ENCODE peak calls at places on chromosomes 3 and 15, in ten cellular contexts. One of them, this sample, is unnamed.

GRCh38 chr15:29615791-29616190 is 206.5 kb downstream of the TJP1 start:
- DNase-seq in A549: no peak
- DNase-seq in WERI-Rb-1: no peak
- DNase-seq in GM10248: no peak
- DNase-seq in left ventricle myocardium inferior: no peak
- DNase-seq in Peyer's patch: no peak
- DNase-seq in astrocyte: no peak
- DNase-seq in cardiac muscle cell: no peak
- DNase-seq in lower leg skin: peak
- DNase-seq in GM23338: no peak
- DNase-seq in this sample: no peak

GRCh38 chr15:71914092-71914491 is 103.7 kb downstream of the NR2E3 start:
- DNase-seq in A549: no peak
- DNase-seq in WERI-Rb-1: no peak
- DNase-seq in GM10248: peak
- DNase-seq in left ventricle myocardium inferior: no peak
- DNase-seq in Peyer's patch: no peak
- DNase-seq in astrocyte: no peak
- DNase-seq in cardiac muscle cell: no peak
- DNase-seq in lower leg skin: no peak
- DNase-seq in GM23338: no peak
- DNase-seq in this sample: no peak

GRCh38 chr3:40663296-40663695 is 138.5 kb downstream of the ZNF621 start:
- DNase-seq in A549: no peak
- DNase-seq in WERI-Rb-1: no peak
- DNase-seq in GM10248: no peak
- DNase-seq in left ventricle myocardium inferior: no peak
- DNase-seq in Peyer's patch: no peak
- DNase-seq in astrocyte: no peak
- DNase-seq in cardiac muscle cell: no peak
- DNase-seq in lower leg skin: no peak
- DNase-seq in GM23338: no peak
- DNase-seq in this sample: no peak

GRCh38 chr3:102715030-102715697 is 280.3 kb downstream of the ZPLD1 start:
- DNase-seq in A549: peak
- DNase-seq in WERI-Rb-1: no peak
- DNase-seq in GM10248: peak
- DNase-seq in left ventricle myocardium inferior: no peak
- DNase-seq in Peyer's patch: no peak
- DNase-seq in astrocyte: peak
- DNase-seq in cardiac muscle cell: no peak
- DNase-seq in lower leg skin: no peak
- DNase-seq in GM23338: no peak
- DNase-seq in this sample: no peak

GRCh38 chr3:135970500-135971116 is 5.1 kb downstream of the PPP2R3A start:
- DNase-seq in A549: no peak
- DNase-seq in WERI-Rb-1: no peak
- DNase-seq in GM10248: no peak
- DNase-seq in left ventricle myocardium inferior: no peak
- DNase-seq in Peyer's patch: no peak
- DNase-seq in astrocyte: peak
- DNase-seq in cardiac muscle cell: peak
- DNase-seq in lower leg skin: no peak
- DNase-seq in GM23338: no peak
- DNase-seq in this sample: no peak

GRCh38 chr15:64284037-64284436 is 71.9 kb downstream of the CSNK1G1 start:
- DNase-seq in A549: no peak
- DNase-seq in WERI-Rb-1: no peak
- DNase-seq in GM10248: no peak
- DNase-seq in left ventricle myocardium inferior: no peak
- DNase-seq in Peyer's patch: no peak
- DNase-seq in astrocyte: peak
- DNase-seq in cardiac muscle cell: peak
- DNase-seq in lower leg skin: no peak
- DNase-seq in GM23338: no peak
- DNase-seq in this sample: no peak

GRCh38 chr15:95405447-95405846 is 925.1 kb upstream of the NR2F2 start:
- DNase-seq in A549: no peak
- DNase-seq in WERI-Rb-1: no peak
- DNase-seq in GM10248: no peak
- DNase-seq in left ventricle myocardium inferior: no peak
- DNase-seq in Peyer's patch: no peak
- DNase-seq in astrocyte: peak
- DNase-seq in cardiac muscle cell: peak
- DNase-seq in lower leg skin: no peak
- DNase-seq in GM23338: no peak
- DNase-seq in this sample: no peak

GRCh38 chr15:80619677-80620076 is 75.4 kb upstream of the ABHD17C start:
- DNase-seq in A549: no peak
- DNase-seq in WERI-Rb-1: peak
- DNase-seq in GM10248: no peak
- DNase-seq in left ventricle myocardium inferior: no peak
- DNase-seq in Peyer's patch: no peak
- DNase-seq in astrocyte: no peak
- DNase-seq in cardiac muscle cell: peak
- DNase-seq in lower leg skin: no peak
- DNase-seq in GM23338: no peak
- DNase-seq in this sample: no peak

GRCh38 chr3:157042226-157042625 is 117.7 kb downstream of the CCNL1 start:
- DNase-seq in A549: no peak
- DNase-seq in WERI-Rb-1: no peak
- DNase-seq in GM10248: no peak
- DNase-seq in left ventricle myocardium inferior: no peak
- DNase-seq in Peyer's patch: no peak
- DNase-seq in astrocyte: no peak
- DNase-seq in cardiac muscle cell: no peak
- DNase-seq in lower leg skin: no peak
- DNase-seq in GM23338: no peak
- DNase-seq in this sample: no peak

GRCh38 chr3:56096941-56097340 is 371.3 kb downstream of the ERC2 start:
- DNase-seq in A549: no peak
- DNase-seq in WERI-Rb-1: no peak
- DNase-seq in GM10248: no peak
- DNase-seq in left ventricle myocardium inferior: no peak
- DNase-seq in Peyer's patch: no peak
- DNase-seq in astrocyte: no peak
- DNase-seq in cardiac muscle cell: no peak
- DNase-seq in lower leg skin: no peak
- DNase-seq in GM23338: no peak
- DNase-seq in this sample: no peak

GRCh38 chr3:104711435-104711834 is 655.3 kb upstream of the ALCAM start:
- DNase-seq in A549: no peak
- DNase-seq in WERI-Rb-1: no peak
- DNase-seq in GM10248: no peak
- DNase-seq in left ventricle myocardium inferior: no peak
- DNase-seq in Peyer's patch: no peak
- DNase-seq in astrocyte: no peak
- DNase-seq in cardiac muscle cell: no peak
- DNase-seq in lower leg skin: no peak
- DNase-seq in GM23338: no peak
- DNase-seq in this sample: no peak

GRCh38 chr3:70558955-70559354 is 246.5 kb upstream of the MDFIC2 start:
- DNase-seq in A549: no peak
- DNase-seq in WERI-Rb-1: no peak
- DNase-seq in GM10248: no peak
- DNase-seq in left ventricle myocardium inferior: no peak
- DNase-seq in Peyer's patch: no peak
- DNase-seq in astrocyte: no peak
- DNase-seq in cardiac muscle cell: no peak
- DNase-seq in lower leg skin: no peak
- DNase-seq in GM23338: no peak
- DNase-seq in this sample: no peak

GRCh38 chr3:16069149-16069922 is 105.1 kb upstream of the GALNT15 start:
- DNase-seq in A549: peak
- DNase-seq in WERI-Rb-1: no peak
- DNase-seq in GM10248: no peak
- DNase-seq in left ventricle myocardium inferior: no peak
- DNase-seq in Peyer's patch: no peak
- DNase-seq in astrocyte: peak
- DNase-seq in cardiac muscle cell: peak
- DNase-seq in lower leg skin: no peak
- DNase-seq in GM23338: no peak
- DNase-seq in this sample: no peak

GRCh38 chr15:49675051-49675450 is 54.2 kb downstream of the DTWD1 start:
- DNase-seq in A549: peak
- DNase-seq in WERI-Rb-1: no peak
- DNase-seq in GM10248: no peak
- DNase-seq in left ventricle myocardium inferior: no peak
- DNase-seq in Peyer's patch: no peak
- DNase-seq in astrocyte: peak
- DNase-seq in cardiac muscle cell: peak
- DNase-seq in lower leg skin: no peak
- DNase-seq in GM23338: peak
- DNase-seq in this sample: no peak

GRCh38 chr15:77580991-77581682 is 51.6 kb downstream of the LINGO1 start:
- DNase-seq in A549: no peak
- DNase-seq in WERI-Rb-1: no peak
- DNase-seq in GM10248: no peak
- DNase-seq in left ventricle myocardium inferior: peak
- DNase-seq in Peyer's patch: no peak
- DNase-seq in astrocyte: no peak
- DNase-seq in cardiac muscle cell: no peak
- DNase-seq in lower leg skin: no peak
- DNase-seq in GM23338: no peak
- DNase-seq in this sample: no peak

DNA sequence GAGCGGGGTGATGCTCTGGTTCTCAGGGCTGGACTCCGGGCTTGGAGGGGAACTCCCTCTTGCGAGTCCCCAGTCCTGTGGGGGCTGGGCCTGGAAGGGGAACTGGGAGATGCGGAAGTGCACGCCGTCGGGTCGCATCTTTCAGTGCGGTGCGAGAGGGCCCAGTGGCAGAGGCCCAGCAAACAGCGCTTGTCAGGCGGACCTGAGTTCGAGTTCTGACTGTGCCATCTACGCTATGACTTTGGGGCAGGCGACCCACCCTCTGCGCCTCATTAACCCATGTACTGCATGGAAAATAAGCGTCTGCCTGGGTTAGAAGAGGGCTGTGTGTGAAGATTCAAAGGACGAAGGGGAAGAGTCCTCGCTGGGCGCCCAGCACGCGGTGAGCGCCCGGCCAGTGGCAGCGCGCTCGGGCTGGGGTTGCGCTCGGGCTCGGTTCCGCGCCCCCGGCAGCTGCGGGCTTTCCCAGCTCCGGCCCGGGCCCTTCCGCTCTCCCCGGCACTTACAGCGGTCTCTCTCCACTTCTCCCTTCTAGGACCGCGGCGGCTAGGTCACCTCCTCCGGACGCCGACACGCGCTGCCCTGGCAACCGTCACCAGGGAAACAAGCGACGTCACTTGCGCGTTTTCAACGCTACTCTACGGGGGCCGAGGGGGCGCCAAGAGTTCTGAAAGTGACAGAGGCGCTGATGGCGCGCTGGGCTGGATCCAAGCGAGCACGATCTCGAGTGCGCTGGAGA is at the start of gene CCDC13:
- DNase-seq in A549: peak
- DNase-seq in WERI-Rb-1: peak
- DNase-seq in GM10248: peak
- DNase-seq in left ventricle myocardium inferior: peak
- DNase-seq in Peyer's patch: peak
- DNase-seq in astrocyte: peak
- DNase-seq in cardiac muscle cell: peak
- DNase-seq in lower leg skin: peak
- DNase-seq in GM23338: peak
- DNase-seq in this sample: peak
- TF ChIP-seq CTCF in A549: no peak
- TF ChIP-seq CTCF in WERI-Rb-1: no peak
- TF ChIP-seq CTCF in GM10248: no peak
- TF ChIP-seq CTCF in left ventricle myocardium inferior: no peak
- TF ChIP-seq CTCF in Peyer's patch: no peak
- TF ChIP-seq CTCF in astrocyte: no peak
- TF ChIP-seq CTCF in cardiac muscle cell: no peak
- TF ChIP-seq CTCF in lower leg skin: no peak
- TF ChIP-seq CTCF in GM23338: no peak
- TF ChIP-seq CTCF in this sample: no peak

GRCh38 chr3:76024640-76025039 is 239.3 kb upstream of the ZNF717 start:
- DNase-seq in A549: no peak
- DNase-seq in WERI-Rb-1: no peak
- DNase-seq in GM10248: no peak
- DNase-seq in left ventricle myocardium inferior: no peak
- DNase-seq in Peyer's patch: no peak
- DNase-seq in astrocyte: peak
- DNase-seq in cardiac muscle cell: peak
- DNase-seq in lower leg skin: no peak
- DNase-seq in GM23338: peak
- DNase-seq in this sample: no peak
- TF ChIP-seq CTCF in A549: no peak
- TF ChIP-seq CTCF in WERI-Rb-1: peak
- TF ChIP-seq CTCF in GM10248: peak
- TF ChIP-seq CTCF in left ventricle myocardium inferior: peak
- TF ChIP-seq CTCF in Peyer's patch: peak
- TF ChIP-seq CTCF in astrocyte: peak
- TF ChIP-seq CTCF in cardiac muscle cell: peak
- TF ChIP-seq CTCF in lower leg skin: no peak
- TF ChIP-seq CTCF in GM23338: peak
- TF ChIP-seq CTCF in this sample: no peak

GRCh38 chr15:41926184-41927056 is 32.6 kb upstream of the SPTBN5 start:
- DNase-seq in A549: no peak
- DNase-seq in WERI-Rb-1: no peak
- DNase-seq in GM10248: no peak
- DNase-seq in left ventricle myocardium inferior: no peak
- DNase-seq in Peyer's patch: no peak
- DNase-seq in astrocyte: no peak
- DNase-seq in cardiac muscle cell: no peak
- DNase-seq in lower leg skin: no peak
- DNase-seq in GM23338: peak
- DNase-seq in this sample: no peak
- TF ChIP-seq CTCF in A549: no peak
- TF ChIP-seq CTCF in WERI-Rb-1: no peak
- TF ChIP-seq CTCF in GM10248: no peak
- TF ChIP-seq CTCF in left ventricle myocardium inferior: no peak
- TF ChIP-seq CTCF in Peyer's patch: no peak
- TF ChIP-seq CTCF in astrocyte: no peak
- TF ChIP-seq CTCF in cardiac muscle cell: no peak
- TF ChIP-seq CTCF in lower leg skin: no peak
- TF ChIP-seq CTCF in GM23338: no peak
- TF ChIP-seq CTCF in this sample: no peak

DNA sequence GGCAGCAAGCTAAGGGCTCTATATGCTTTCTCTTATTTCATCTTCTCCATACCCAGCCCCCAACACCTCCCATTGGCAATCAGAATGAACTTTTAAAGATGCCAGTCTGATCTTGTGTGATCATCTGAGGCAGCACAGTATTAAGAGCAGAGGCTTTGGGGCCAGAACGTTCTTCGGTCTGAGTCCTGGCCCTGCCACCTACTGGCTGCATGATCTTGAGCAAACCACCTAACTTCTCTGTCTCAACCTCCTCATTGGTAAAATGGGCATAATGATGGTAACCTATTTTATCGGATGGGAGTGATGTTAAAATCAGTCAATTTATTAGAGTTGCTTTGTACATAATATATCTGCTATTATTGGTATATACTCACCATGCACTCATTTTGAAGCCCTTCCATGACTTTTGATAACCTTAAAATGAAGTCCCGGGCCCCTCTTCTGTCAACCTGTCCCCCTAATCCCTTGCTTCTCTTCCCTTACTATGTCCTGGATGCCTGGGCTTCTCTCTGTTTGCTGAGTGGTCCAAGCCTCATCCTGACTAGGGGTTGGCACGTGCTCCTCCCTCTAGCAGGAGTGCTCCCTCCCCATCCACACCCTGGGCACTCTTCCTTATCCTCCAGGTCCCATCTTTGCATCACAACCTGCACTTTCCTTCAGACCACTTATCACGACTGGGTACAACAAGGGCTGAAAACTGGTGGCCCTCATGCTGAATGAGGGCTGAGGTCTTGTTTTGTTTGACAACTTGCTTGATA is 6.3 kb downstream of the EFCAB12 start:
- DNase-seq in A549: no peak
- DNase-seq in WERI-Rb-1: no peak
- DNase-seq in GM10248: no peak
- DNase-seq in left ventricle myocardium inferior: no peak
- DNase-seq in Peyer's patch: no peak
- DNase-seq in astrocyte: no peak
- DNase-seq in cardiac muscle cell: no peak
- DNase-seq in lower leg skin: peak
- DNase-seq in GM23338: peak
- DNase-seq in this sample: no peak
- TF ChIP-seq CTCF in A549: peak
- TF ChIP-seq CTCF in WERI-Rb-1: peak
- TF ChIP-seq CTCF in GM10248: no peak
- TF ChIP-seq CTCF in left ventricle myocardium inferior: no peak
- TF ChIP-seq CTCF in Peyer's patch: no peak
- TF ChIP-seq CTCF in astrocyte: no peak
- TF ChIP-seq CTCF in cardiac muscle cell: peak
- TF ChIP-seq CTCF in lower leg skin: no peak
- TF ChIP-seq CTCF in GM23338: peak
- TF ChIP-seq CTCF in this sample: no peak

This sample was measured in omental fat pad.